ENCODE peak calls at places on chromosomes 13 and 19, in five cellular contexts. D, G, C, U and Z are unnamed samples.

GRCh38 chr13:111153977-111154332 is 38.8 kb downstream of the ARHGEF7 start:
- DNase-seq in U (no peak), C (no peak), D (no peak), G (no peak), Z (peak)

GRCh38 chr19:2357279-2358206 is 2.5 kb upstream of the TMPRSS9 start:
- DNase-seq in D (no peak), G (no peak), C (no peak), U (no peak), Z (no peak)

GRCh38 chr13:40200273-40200978 is 466.0 kb downstream of the FOXO1 start:
- DNase-seq in G (no peak), C (no peak), D (no peak), U (no peak), Z (no peak)

GRCh38 chr19:617551-618246 is 15.6 kb downstream of the POLRMT start:
- DNase-seq in U (no peak), G (no peak), D (no peak), C (no peak), Z (no peak)

GRCh38 chr13:40016953-40017660 is 361.6 kb downstream of the COG6 start:
- DNase-seq in C (no peak), D (no peak), G (no peak), U (no peak), Z (no peak)

GRCh38 chr13:36154567-36155231 is 23.5 kb upstream of the DCLK1 start:
- DNase-seq in C (peak), D (peak), U (peak), G (no peak), Z (no peak)

GRCh38 chr13:24353736-24354135 is 44.4 kb downstream of the C1QTNF9 start:
- DNase-seq in C (no peak), U (no peak), G (no peak), D (no peak), Z (no peak)

GRCh38 chr13:113584870-113585671 is 518 bp downstream of the TFDP1 start:
- DNase-seq in U (peak), D (no peak), C (no peak), G (no peak), Z (no peak)

GRCh38 chr13:20387441-20387971 is 138.2 kb downstream of the CRYL1 start:
- DNase-seq in D (no peak), G (no peak), U (no peak), C (no peak), Z (no peak)

GRCh38 chr13:37226966-37227365 is 121.5 kb upstream of the CSNK1A1L start:
- DNase-seq in D (no peak), C (no peak), U (no peak), G (no peak), Z (no peak)

GRCh38 chr13:40406405-40407138 is 259.9 kb downstream of the FOXO1 start:
- DNase-seq in D (no peak), U (no peak), C (peak), G (no peak), Z (no peak)

GRCh38 chr19:52492201-52492960 is 35.1 kb upstream of the ZNF808 start:
- DNase-seq in C (peak), U (no peak), D (peak), G (no peak), Z (no peak)

GRCh38 chr19:1170938-1171754 is 2.9 kb downstream of the SBNO2 start:
- DNase-seq in C (no peak), D (peak), U (no peak), G (no peak), Z (no peak)

GRCh38 chr19:47762615-47763308 is 15.7 kb upstream of the SELENOW start:
- DNase-seq in U (peak), G (no peak), C (no peak), D (no peak), Z (no peak)

GRCh38 chr13:107291875-107292274 is 723.9 kb upstream of the ARGLU1 start:
- DNase-seq in C (no peak), U (no peak), G (no peak), D (no peak), Z (no peak)

GRCh38 chr19:40231544-40232424 is 5.3 kb upstream of the CCNP start:
- DNase-seq in D (peak), C (peak), G (no peak), U (peak), Z (no peak)

GRCh38 chr19:271856-272255 is 19.3 kb downstream of the PLPP2 start:
- DNase-seq in U (no peak), C (no peak), D (no peak), G (no peak), Z (no peak)

GRCh38 chr13:38398810-38399493 is 49.3 kb downstream of the UFM1 start:
- DNase-seq in G (no peak), D (no peak), U (no peak), C (peak), Z (no peak)

GRCh38 chr13:34357435-34358232 is 539.7 kb downstream of the RFC3 start:
- DNase-seq in C (no peak), D (no peak), G (no peak), U (no peak), Z (no peak)

GRCh38 chr19:35736913-35737886 is 5.1 kb downstream of the IGFLR1 start:
- DNase-seq in U (no peak), C (no peak), D (no peak), G (no peak), Z (peak)

GRCh38 chr19:6737873-6738725 is 719 bp upstream of the GPR108 start:
- DNase-seq in D (peak), U (peak), C (peak), G (peak), Z (peak)

GRCh38 chr19:43527860-43528622 is 1.0 kb upstream of the ETHE1 start:
- DNase-seq in D (no peak), U (peak), G (no peak), C (no peak), Z (no peak)